ENCODE peak calls at places on chromosomes 1 and 21, in seven cellular contexts. H, I, U, M, Z, C and N are unnamed samples.

GRCh38 chr1:241475688-241476087 is 43.9 kb downstream of the FH start:
- DNase-seq in H (no peak), I (no peak), U (no peak), M (no peak), Z (no peak), C (no peak), N (no peak)

GRCh38 chr1:194014004-194014403 is 827.6 kb upstream of the B3GALT2 start:
- DNase-seq in H (no peak), I (no peak), U (no peak), M (no peak), Z (no peak), C (no peak), N (no peak)

GRCh38 chr1:9233241-9233941 is 1.2 kb upstream of the H6PD start:
- DNase-seq in H (no peak), I (peak), U (peak), M (no peak), Z (peak), C (peak), N (no peak)

GRCh38 chr1:38308780-38309179 is 262.2 kb upstream of the POU3F1 start:
- DNase-seq in H (no peak), I (no peak), U (no peak), M (no peak), Z (no peak), C (peak), N (no peak)

GRCh38 chr1:72435025-72435424 is 152.7 kb upstream of the NEGR1 start:
- DNase-seq in H (no peak), I (no peak), U (no peak), M (no peak), Z (no peak), C (no peak), N (peak)

GRCh38 chr1:24925082-24925779 is 4.8 kb downstream of the RUNX3 start:
- DNase-seq in H (no peak), I (no peak), U (no peak), M (no peak), Z (no peak), C (no peak), N (no peak)

GRCh38 chr1:223123238-223123976 is 19.6 kb downstream of the TLR5 start:
- DNase-seq in H (peak), I (no peak), U (peak), M (peak), Z (peak), C (peak), N (peak)

GRCh38 chr1:83998599-83999315 is at the start of gene TTLL7:
- DNase-seq in H (peak), I (no peak), U (peak), M (peak), Z (peak), C (peak), N (no peak)

GRCh38 chr1:172325562-172325961 is 94.9 kb upstream of the C1orf105 start:
- DNase-seq in H (no peak), I (no peak), U (no peak), M (no peak), Z (no peak), C (no peak), N (no peak)

GRCh38 chr1:53090227-53091147 is 28.5 kb downstream of the PODN start:
- DNase-seq in H (no peak), I (no peak), U (no peak), M (no peak), Z (no peak), C (no peak), N (no peak)

GRCh38 chr1:115669002-115669673 is 27.4 kb downstream of the VANGL1 start:
- DNase-seq in H (no peak), I (no peak), U (no peak), M (no peak), Z (no peak), C (no peak), N (peak)

GRCh38 chr1:11314959-11315358 is 42.0 kb downstream of the UBIAD1 start:
- DNase-seq in H (no peak), I (no peak), U (no peak), M (no peak), Z (no peak), C (no peak), N (no peak)

GRCh38 chr1:3164671-3165070 is 95.7 kb downstream of the PRDM16 start:
- DNase-seq in H (no peak), I (no peak), U (no peak), M (no peak), Z (no peak), C (no peak), N (no peak)

GRCh38 chr21:16514316-16514715 is 784.5 kb downstream of the USP25 start:
- DNase-seq in H (no peak), I (no peak), U (no peak), M (no peak), Z (no peak), C (no peak), N (peak)

GRCh38 chr1:36523850-36524249 is 41.1 kb upstream of the CSF3R start:
- DNase-seq in H (no peak), I (no peak), U (no peak), M (no peak), Z (no peak), C (no peak), N (no peak)

GRCh38 chr1:31394628-31395193 is 18.3 kb upstream of the SERINC2 start:
- DNase-seq in H (peak), I (peak), U (peak), M (peak), Z (peak), C (peak), N (no peak)

GRCh38 chr1:31393463-31393862 is 19.6 kb upstream of the SERINC2 start:
- DNase-seq in H (no peak), I (no peak), U (no peak), M (no peak), Z (no peak), C (no peak), N (no peak)

GRCh38 chr1:31398246-31398645 is 14.8 kb upstream of the SERINC2 start:
- DNase-seq in H (no peak), I (no peak), U (no peak), M (no peak), Z (no peak), C (no peak), N (no peak)

GRCh38 chr1:31397360-31398095 is 15.5 kb upstream of the SERINC2 start:
- DNase-seq in H (no peak), I (no peak), U (no peak), M (no peak), Z (no peak), C (no peak), N (no peak)

GRCh38 chr1:31396633-31397351 is 16.2 kb upstream of the SERINC2 start:
- DNase-seq in H (no peak), I (no peak), U (no peak), M (peak), Z (no peak), C (no peak), N (no peak)
- TF ChIP-seq CTCF in H (peak), I (no peak), U (no peak), M (peak), Z (no peak), C (no peak), N (peak)

GRCh38 chr1:66752671-66753371 is 562 bp downstream of the DYNLT5 start:
- DNase-seq in H (no peak), I (no peak), U (peak), M (peak), Z (no peak), C (no peak), N (no peak)
- H3K4me3 ChIP-seq in H (no peak), I (peak), U (peak), M (peak), Z (no peak), C (peak), N (peak)

DNA sequence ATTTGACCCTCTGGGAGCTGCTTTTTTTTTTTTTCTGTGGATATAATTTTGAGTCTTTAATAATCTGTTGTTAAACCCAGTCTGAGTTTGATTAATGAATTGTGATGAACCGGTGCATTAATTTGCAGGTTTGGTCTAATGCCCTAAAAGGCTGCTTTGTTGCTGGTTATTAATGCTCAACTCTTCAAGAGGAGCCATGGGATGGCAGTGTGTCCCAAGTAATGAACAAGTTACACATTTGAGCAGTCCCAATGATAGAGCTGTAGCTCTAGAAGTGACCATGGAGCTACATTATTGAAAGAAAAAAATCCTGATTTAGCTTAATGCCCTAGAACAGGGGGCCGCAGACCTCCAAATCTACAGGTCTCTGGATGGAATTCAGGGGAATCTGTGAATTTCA is 53.1 kb downstream of the RWDD3 start:
- DNase-seq in H (no peak), I (no peak), U (no peak), M (peak), Z (no peak), C (no peak), N (no peak)
- TF ChIP-seq CTCF in H (no peak), I (no peak), U (no peak), M (peak), Z (no peak), C (no peak), N (no peak)

GRCh38 chr1:87305762-87306161 is 22.9 kb upstream of the LMO4 start:
- DNase-seq in H (no peak), I (no peak), U (no peak), M (no peak), Z (no peak), C (no peak), N (no peak)

GRCh38 chr1:87296220-87296619 is 32.5 kb upstream of the LMO4 start:
- DNase-seq in H (no peak), I (no peak), U (no peak), M (no peak), Z (no peak), C (no peak), N (no peak)

GRCh38 chr1:87305096-87305495 is 23.6 kb upstream of the LMO4 start:
- DNase-seq in H (no peak), I (no peak), U (no peak), M (no peak), Z (no peak), C (no peak), N (no peak)

GRCh38 chr1:87295720-87296119 is 33.0 kb upstream of the LMO4 start:
- DNase-seq in H (no peak), I (no peak), U (no peak), M (peak), Z (no peak), C (no peak), N (no peak)

DNA sequence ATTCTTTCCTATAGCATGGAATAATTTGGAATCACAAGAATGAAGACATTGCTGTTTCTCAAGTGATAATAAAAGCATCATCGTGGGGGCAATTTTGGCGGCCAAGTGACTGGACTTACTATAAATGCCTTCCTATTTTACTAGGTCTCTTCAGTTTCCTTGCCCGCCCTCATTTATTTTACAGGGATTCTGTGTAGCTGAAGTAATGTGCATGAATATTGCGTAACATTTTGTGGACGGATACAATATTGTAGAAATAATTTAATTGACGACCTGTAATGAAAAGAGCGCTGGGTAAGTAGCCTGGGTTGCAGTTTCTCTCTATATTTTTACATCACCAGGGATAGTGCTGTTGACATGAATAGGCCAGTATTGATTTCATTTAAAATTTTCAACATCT is 28.1 kb upstream of the LMO4 start:
- DNase-seq in H (no peak), I (no peak), U (no peak), M (no peak), Z (no peak), C (no peak), N (no peak)
- H3K4me3 ChIP-seq in H (no peak), I (no peak), U (no peak), M (no peak), Z (no peak), C (no peak), N (no peak)